ENCODE peak calls at places on chromosome 12, in ten cellular contexts. One of them, this sample, is unnamed.

GRCh38 chr12:124451637-124452243 is 115.7 kb downstream of the NCOR2 start:
- DNase-seq in Karpas-422: no peak
- DNase-seq in body of pancreas: no peak
- DNase-seq in CD8-positive, alpha-beta T cell: no peak
- DNase-seq in left ventricle myocardium inferior: no peak
- DNase-seq in PC-3: no peak
- DNase-seq in ovary: no peak
- DNase-seq in colonic mucosa: no peak
- DNase-seq in lower lobe of right lung: no peak
- DNase-seq in SJSA1: no peak
- DNase-seq in this sample: no peak

GRCh38 chr12:2284857-2285256 is 232.1 kb downstream of the CACNA1C start:
- DNase-seq in Karpas-422: peak; percentile 81
- DNase-seq in body of pancreas: peak; percentile 39
- DNase-seq in CD8-positive, alpha-beta T cell: no peak
- DNase-seq in left ventricle myocardium inferior: peak; percentile 86
- DNase-seq in PC-3: peak; percentile 59
- DNase-seq in ovary: peak; percentile 81
- DNase-seq in colonic mucosa: peak; percentile 79
- DNase-seq in lower lobe of right lung: peak; percentile 70
- DNase-seq in SJSA1: peak; percentile 92
- DNase-seq in this sample: peak; percentile 70

GRCh38 chr12:8709124-8709830 is 11.5 kb downstream of the RIMKLB start:
- DNase-seq in Karpas-422: no peak
- DNase-seq in body of pancreas: no peak
- DNase-seq in CD8-positive, alpha-beta T cell: no peak
- DNase-seq in left ventricle myocardium inferior: no peak
- DNase-seq in PC-3: no peak
- DNase-seq in ovary: no peak
- DNase-seq in colonic mucosa: peak; percentile 31
- DNase-seq in lower lobe of right lung: no peak
- DNase-seq in SJSA1: peak; percentile 41
- DNase-seq in this sample: no peak

GRCh38 chr12:10574307-10574706 is 39.1 kb downstream of the MAGOHB start:
- DNase-seq in Karpas-422: no peak
- DNase-seq in body of pancreas: no peak
- DNase-seq in CD8-positive, alpha-beta T cell: no peak
- DNase-seq in left ventricle myocardium inferior: no peak
- DNase-seq in PC-3: no peak
- DNase-seq in ovary: no peak
- DNase-seq in colonic mucosa: no peak
- DNase-seq in lower lobe of right lung: no peak
- DNase-seq in SJSA1: no peak
- DNase-seq in this sample: no peak

GRCh38 chr12:96427269-96427729 is 27.1 kb upstream of the CDK17 start:
- DNase-seq in Karpas-422: no peak
- DNase-seq in body of pancreas: peak; percentile 18
- DNase-seq in CD8-positive, alpha-beta T cell: no peak
- DNase-seq in left ventricle myocardium inferior: peak; percentile 22
- DNase-seq in PC-3: peak; percentile 97
- DNase-seq in ovary: peak; percentile 34
- DNase-seq in colonic mucosa: peak; percentile 30
- DNase-seq in lower lobe of right lung: no peak
- DNase-seq in SJSA1: peak; percentile 96
- DNase-seq in this sample: no peak

GRCh38 chr12:114834621-114835020 is 150.6 kb upstream of the TBX3 start:
- DNase-seq in Karpas-422: no peak
- DNase-seq in body of pancreas: no peak
- DNase-seq in CD8-positive, alpha-beta T cell: no peak
- DNase-seq in left ventricle myocardium inferior: no peak
- DNase-seq in PC-3: peak; percentile 13
- DNase-seq in ovary: no peak
- DNase-seq in colonic mucosa: no peak
- DNase-seq in lower lobe of right lung: no peak
- DNase-seq in SJSA1: peak; percentile 87
- DNase-seq in this sample: no peak

GRCh38 chr12:8037947-8038346 is 5.4 kb downstream of the FOXJ2 start:
- DNase-seq in Karpas-422: no peak
- DNase-seq in body of pancreas: no peak
- DNase-seq in CD8-positive, alpha-beta T cell: no peak
- DNase-seq in left ventricle myocardium inferior: no peak
- DNase-seq in PC-3: no peak
- DNase-seq in ovary: no peak
- DNase-seq in colonic mucosa: no peak
- DNase-seq in lower lobe of right lung: no peak
- DNase-seq in SJSA1: no peak
- DNase-seq in this sample: no peak

GRCh38 chr12:120428597-120429206 is 9.2 kb upstream of the COX6A1 start:
- DNase-seq in Karpas-422: no peak
- DNase-seq in body of pancreas: no peak
- DNase-seq in CD8-positive, alpha-beta T cell: no peak
- DNase-seq in left ventricle myocardium inferior: no peak
- DNase-seq in PC-3: no peak
- DNase-seq in ovary: no peak
- DNase-seq in colonic mucosa: peak; percentile 30
- DNase-seq in lower lobe of right lung: no peak
- DNase-seq in SJSA1: no peak
- DNase-seq in this sample: peak; percentile 22

GRCh38 chr12:52947738-52948423 is 1.0 kb upstream of the KRT18 start:
- DNase-seq in Karpas-422: no peak
- DNase-seq in body of pancreas: no peak
- DNase-seq in CD8-positive, alpha-beta T cell: no peak
- DNase-seq in left ventricle myocardium inferior: no peak
- DNase-seq in PC-3: no peak
- DNase-seq in ovary: no peak
- DNase-seq in colonic mucosa: no peak
- DNase-seq in lower lobe of right lung: no peak
- DNase-seq in SJSA1: no peak
- DNase-seq in this sample: no peak

GRCh38 chr12:103354403-103354802 is 141.4 kb downstream of the C12orf42 start:
- DNase-seq in Karpas-422: no peak
- DNase-seq in body of pancreas: no peak
- DNase-seq in CD8-positive, alpha-beta T cell: no peak
- DNase-seq in left ventricle myocardium inferior: no peak
- DNase-seq in PC-3: no peak
- DNase-seq in ovary: no peak
- DNase-seq in colonic mucosa: no peak
- DNase-seq in lower lobe of right lung: no peak
- DNase-seq in SJSA1: no peak
- DNase-seq in this sample: no peak

GRCh38 chr12:105047303-105047702 is 37.0 kb downstream of the ALDH1L2 start:
- DNase-seq in Karpas-422: no peak
- DNase-seq in body of pancreas: no peak
- DNase-seq in CD8-positive, alpha-beta T cell: no peak
- DNase-seq in left ventricle myocardium inferior: no peak
- DNase-seq in PC-3: no peak
- DNase-seq in ovary: no peak
- DNase-seq in colonic mucosa: no peak
- DNase-seq in lower lobe of right lung: no peak
- DNase-seq in SJSA1: peak; percentile 4
- DNase-seq in this sample: no peak

DNA sequence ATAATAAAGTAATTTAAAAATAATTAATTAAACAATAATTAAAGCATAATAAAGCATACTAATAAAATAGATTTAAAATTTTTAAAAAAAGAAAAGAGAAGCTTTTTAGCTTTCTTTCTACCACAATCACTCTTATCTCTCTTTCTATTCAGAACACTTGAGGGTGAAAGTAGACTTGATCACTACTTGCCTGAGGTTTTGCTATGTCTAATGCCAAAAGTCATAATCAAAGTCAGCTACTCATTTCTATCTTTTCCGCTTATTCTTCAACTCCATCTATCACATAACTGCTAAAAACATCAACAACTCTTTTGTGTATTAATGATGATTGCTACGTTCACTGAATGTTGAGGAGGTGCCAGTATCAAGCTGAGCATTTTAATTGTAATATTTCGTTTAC is 202.0 kb upstream of the KRR1 start:
- DNase-seq in Karpas-422: no peak
- DNase-seq in body of pancreas: no peak
- DNase-seq in CD8-positive, alpha-beta T cell: no peak
- DNase-seq in left ventricle myocardium inferior: no peak
- DNase-seq in PC-3: no peak
- DNase-seq in ovary: no peak
- DNase-seq in colonic mucosa: no peak
- DNase-seq in lower lobe of right lung: no peak
- DNase-seq in SJSA1: no peak
- DNase-seq in this sample: no peak
- H3K4me1 ChIP-seq in Karpas-422: peaks cover 9% of the 10 kb centered on the region
- H3K4me1 ChIP-seq in body of pancreas: peaks cover 12% of the 10 kb centered on the region
- H3K4me1 ChIP-seq in CD8-positive, alpha-beta T cell: no peaks in the 10 kb centered on the region
- H3K4me1 ChIP-seq in left ventricle myocardium inferior: peaks cover 36% of the 10 kb centered on the region
- H3K4me1 ChIP-seq in PC-3: peaks cover 30% of the 10 kb centered on the region
- H3K4me1 ChIP-seq in ovary: peaks cover 5% of the 10 kb centered on the region
- H3K4me1 ChIP-seq in colonic mucosa: no peaks in the 10 kb centered on the region
- H3K4me1 ChIP-seq in lower lobe of right lung: no peaks in the 10 kb centered on the region
- H3K4me1 ChIP-seq in SJSA1: no peaks in the 10 kb centered on the region
- H3K4me1 ChIP-seq in this sample: no peaks in the 10 kb centered on the region

GRCh38 chr12:65945457-65945856 is 121.2 kb downstream of the HMGA2 start:
- DNase-seq in Karpas-422: no peak
- DNase-seq in body of pancreas: no peak
- DNase-seq in CD8-positive, alpha-beta T cell: no peak
- DNase-seq in left ventricle myocardium inferior: no peak
- DNase-seq in PC-3: no peak
- DNase-seq in ovary: no peak
- DNase-seq in colonic mucosa: no peak
- DNase-seq in lower lobe of right lung: no peak
- DNase-seq in SJSA1: no peak
- DNase-seq in this sample: no peak
- H3K4me1 ChIP-seq in Karpas-422: no peaks in the 10 kb centered on the region
- H3K4me1 ChIP-seq in body of pancreas: no peaks in the 10 kb centered on the region
- H3K4me1 ChIP-seq in CD8-positive, alpha-beta T cell: no peaks in the 10 kb centered on the region
- H3K4me1 ChIP-seq in left ventricle myocardium inferior: peaks cover 16% of the 10 kb centered on the region
- H3K4me1 ChIP-seq in PC-3: peaks cover 90% of the 10 kb centered on the region
- H3K4me1 ChIP-seq in ovary: peaks cover 6% of the 10 kb centered on the region
- H3K4me1 ChIP-seq in colonic mucosa: no peaks in the 10 kb centered on the region
- H3K4me1 ChIP-seq in lower lobe of right lung: peaks cover 8% of the 10 kb centered on the region
- H3K4me1 ChIP-seq in SJSA1: peaks cover 46% of the 10 kb centered on the region
- H3K4me1 ChIP-seq in this sample: peaks cover 13% of the 10 kb centered on the region

GRCh38 chr12:14716848-14717444 is 20.5 kb upstream of the GUCY2C start:
- DNase-seq in Karpas-422: peak; percentile 88
- DNase-seq in body of pancreas: peak; percentile 23
- DNase-seq in CD8-positive, alpha-beta T cell: peak; percentile 13
- DNase-seq in left ventricle myocardium inferior: no peak
- DNase-seq in PC-3: peak; percentile 56
- DNase-seq in ovary: no peak
- DNase-seq in colonic mucosa: peak; percentile 75
- DNase-seq in lower lobe of right lung: no peak
- DNase-seq in SJSA1: no peak
- DNase-seq in this sample: no peak

GRCh38 chr12:14710632-14711324 is 14.4 kb upstream of the GUCY2C start:
- DNase-seq in Karpas-422: no peak
- DNase-seq in body of pancreas: no peak
- DNase-seq in CD8-positive, alpha-beta T cell: no peak
- DNase-seq in left ventricle myocardium inferior: no peak
- DNase-seq in PC-3: no peak
- DNase-seq in ovary: no peak
- DNase-seq in colonic mucosa: no peak
- DNase-seq in lower lobe of right lung: no peak
- DNase-seq in SJSA1: no peak
- DNase-seq in this sample: no peak

GRCh38 chr12:14714437-14714836 is 18.0 kb upstream of the GUCY2C start:
- DNase-seq in Karpas-422: peak; percentile 69
- DNase-seq in body of pancreas: no peak
- DNase-seq in CD8-positive, alpha-beta T cell: no peak
- DNase-seq in left ventricle myocardium inferior: no peak
- DNase-seq in PC-3: no peak
- DNase-seq in ovary: no peak
- DNase-seq in colonic mucosa: no peak
- DNase-seq in lower lobe of right lung: no peak
- DNase-seq in SJSA1: no peak
- DNase-seq in this sample: no peak
- H3K4me1 ChIP-seq in Karpas-422: peaks cover 30% of the 10 kb centered on the region
- H3K4me1 ChIP-seq in body of pancreas: peaks cover 7% of the 10 kb centered on the region
- H3K4me1 ChIP-seq in CD8-positive, alpha-beta T cell: no peaks in the 10 kb centered on the region
- H3K4me1 ChIP-seq in left ventricle myocardium inferior: no peaks in the 10 kb centered on the region
- H3K4me1 ChIP-seq in PC-3: no peaks in the 10 kb centered on the region
- H3K4me1 ChIP-seq in ovary: no peaks in the 10 kb centered on the region
- H3K4me1 ChIP-seq in colonic mucosa: peaks cover 5% of the 10 kb centered on the region
- H3K4me1 ChIP-seq in lower lobe of right lung: no peaks in the 10 kb centered on the region
- H3K4me1 ChIP-seq in SJSA1: no peaks in the 10 kb centered on the region
- H3K4me1 ChIP-seq in this sample: no peaks in the 10 kb centered on the region

GRCh38 chr12:109111775-109112491 is 4.5 kb upstream of the ACACB start:
- DNase-seq in Karpas-422: peak; percentile 77
- DNase-seq in body of pancreas: peak; percentile 69
- DNase-seq in CD8-positive, alpha-beta T cell: peak; percentile 36
- DNase-seq in left ventricle myocardium inferior: peak; percentile 78
- DNase-seq in PC-3: peak; percentile 74
- DNase-seq in ovary: peak; percentile 85
- DNase-seq in colonic mucosa: peak; percentile 85
- DNase-seq in lower lobe of right lung: peak; percentile 68
- DNase-seq in SJSA1: peak; percentile 33
- DNase-seq in this sample: peak; percentile 74
- H3K4me1 ChIP-seq in Karpas-422: no peaks in the 10 kb centered on the region
- H3K4me1 ChIP-seq in body of pancreas: peaks cover 56% of the 10 kb centered on the region
- H3K4me1 ChIP-seq in CD8-positive, alpha-beta T cell: peaks cover 7% of the 10 kb centered on the region
- H3K4me1 ChIP-seq in left ventricle myocardium inferior: peaks cover 64% of the 10 kb centered on the region
- H3K4me1 ChIP-seq in PC-3: no peaks in the 10 kb centered on the region
- H3K4me1 ChIP-seq in ovary: peaks cover 23% of the 10 kb centered on the region
- H3K4me1 ChIP-seq in colonic mucosa: peaks cover 9% of the 10 kb centered on the region
- H3K4me1 ChIP-seq in lower lobe of right lung: peaks cover 59% of the 10 kb centered on the region
- H3K4me1 ChIP-seq in SJSA1: peaks cover 4% of the 10 kb centered on the region
- H3K4me1 ChIP-seq in this sample: peaks cover 51% of the 10 kb centered on the region

GRCh38 chr12:50103767-50104321 is at the start of gene GPD1:
- DNase-seq in Karpas-422: peak; percentile 69
- DNase-seq in body of pancreas: peak; percentile 87
- DNase-seq in CD8-positive, alpha-beta T cell: no peak
- DNase-seq in left ventricle myocardium inferior: peak; percentile 73
- DNase-seq in PC-3: peak; percentile 50
- DNase-seq in ovary: peak; percentile 79
- DNase-seq in colonic mucosa: peak; percentile 86
- DNase-seq in lower lobe of right lung: peak; percentile 84
- DNase-seq in SJSA1: no peak
- DNase-seq in this sample: peak; percentile 91
- H3K4me1 ChIP-seq in Karpas-422: peaks cover 39% of the 10 kb centered on the region
- H3K4me1 ChIP-seq in body of pancreas: peaks cover 16% of the 10 kb centered on the region
- H3K4me1 ChIP-seq in CD8-positive, alpha-beta T cell: no peaks in the 10 kb centered on the region
- H3K4me1 ChIP-seq in left ventricle myocardium inferior: peaks cover 43% of the 10 kb centered on the region
- H3K4me1 ChIP-seq in PC-3: peaks cover 12% of the 10 kb centered on the region
- H3K4me1 ChIP-seq in ovary: peaks cover 15% of the 10 kb centered on the region
- H3K4me1 ChIP-seq in colonic mucosa: no peaks in the 10 kb centered on the region
- H3K4me1 ChIP-seq in lower lobe of right lung: peaks cover 21% of the 10 kb centered on the region
- H3K4me1 ChIP-seq in SJSA1: no peaks in the 10 kb centered on the region
- H3K4me1 ChIP-seq in this sample: peaks cover 8% of the 10 kb centered on the region

DNA sequence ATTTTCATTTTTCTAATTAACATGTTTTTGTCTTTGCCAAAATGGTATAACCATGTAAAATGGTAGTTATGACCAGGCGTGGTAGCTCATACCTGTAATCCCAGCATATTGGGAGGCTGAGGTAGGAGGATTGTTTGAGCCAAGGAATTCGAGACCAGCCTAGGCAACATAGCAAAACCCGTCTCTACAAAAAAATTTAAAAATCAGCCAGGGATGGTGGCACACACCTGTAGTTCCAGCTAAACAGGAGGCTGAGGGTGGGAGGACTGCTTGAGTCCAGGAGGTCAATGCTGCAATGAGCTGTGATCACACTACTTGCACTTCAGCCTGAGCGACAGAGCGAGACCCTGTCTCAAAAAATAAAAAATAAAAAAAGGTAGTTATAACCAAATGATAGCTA is 23.1 kb downstream of the PPTC7 start:
- DNase-seq in Karpas-422: no peak
- DNase-seq in body of pancreas: no peak
- DNase-seq in CD8-positive, alpha-beta T cell: no peak
- DNase-seq in left ventricle myocardium inferior: no peak
- DNase-seq in PC-3: no peak
- DNase-seq in ovary: no peak
- DNase-seq in colonic mucosa: no peak
- DNase-seq in lower lobe of right lung: no peak
- DNase-seq in SJSA1: no peak
- DNase-seq in this sample: no peak
- H3K4me1 ChIP-seq in Karpas-422: peaks cover 55% of the 10 kb centered on the region
- H3K4me1 ChIP-seq in body of pancreas: peaks cover 31% of the 10 kb centered on the region
- H3K4me1 ChIP-seq in CD8-positive, alpha-beta T cell: peaks cover 58% of the 10 kb centered on the region
- H3K4me1 ChIP-seq in left ventricle myocardium inferior: peaks cover 100% of the 10 kb centered on the region
- H3K4me1 ChIP-seq in PC-3: peaks cover 38% of the 10 kb centered on the region
- H3K4me1 ChIP-seq in ovary: peaks cover 29% of the 10 kb centered on the region
- H3K4me1 ChIP-seq in colonic mucosa: peaks cover 7% of the 10 kb centered on the region
- H3K4me1 ChIP-seq in lower lobe of right lung: peaks cover 62% of the 10 kb centered on the region
- H3K4me1 ChIP-seq in SJSA1: peaks cover 22% of the 10 kb centered on the region
- H3K4me1 ChIP-seq in this sample: peaks cover 32% of the 10 kb centered on the region